ENCODE peak calls at places on chromosomes 7 and 10, in six cellular contexts. One of them, this sample, is unnamed.

GRCh38 chr10:51860257-51860656 is 160.9 kb upstream of the CSTF2T start:
- DNase-seq in cardiac muscle cell: peak; percentile 46
- DNase-seq in tibial artery: peak; percentile 75
- DNase-seq in GM03348: peak; percentile 19
- DNase-seq in AG09309: peak; percentile 10
- DNase-seq in posterior cingulate gyrus: no peak
- DNase-seq in this sample: no peak

GRCh38 chr10:29554660-29555059 is 80.1 kb downstream of the SVIL start:
- DNase-seq in tibial artery: no peak
- DNase-seq in cardiac muscle cell: peak; percentile 23
- DNase-seq in AG09309: no peak
- DNase-seq in GM03348: no peak
- DNase-seq in posterior cingulate gyrus: no peak
- DNase-seq in this sample: no peak

GRCh38 chr7:74312418-74313021 is 23.3 kb downstream of the CLIP2 start:
- DNase-seq in AG09309: no peak
- DNase-seq in tibial artery: no peak
- DNase-seq in cardiac muscle cell: no peak
- DNase-seq in posterior cingulate gyrus: no peak
- DNase-seq in GM03348: no peak
- DNase-seq in this sample: no peak

GRCh38 chr7:87592300-87592699 is 8.4 kb downstream of the ABCB1 start:
- DNase-seq in cardiac muscle cell: no peak
- DNase-seq in GM03348: no peak
- DNase-seq in AG09309: no peak
- DNase-seq in posterior cingulate gyrus: no peak
- DNase-seq in tibial artery: no peak
- DNase-seq in this sample: no peak

GRCh38 chr10:3822541-3822940 is 37.5 kb upstream of the KLF6 start:
- DNase-seq in AG09309: no peak
- DNase-seq in tibial artery: no peak
- DNase-seq in cardiac muscle cell: no peak
- DNase-seq in posterior cingulate gyrus: no peak
- DNase-seq in GM03348: no peak
- DNase-seq in this sample: no peak

GRCh38 chr7:81715984-81716588 is 53.8 kb downstream of the HGF start:
- DNase-seq in GM03348: no peak
- DNase-seq in AG09309: no peak
- DNase-seq in posterior cingulate gyrus: no peak
- DNase-seq in tibial artery: no peak
- DNase-seq in cardiac muscle cell: peak; percentile 52
- DNase-seq in this sample: no peak

GRCh38 chr10:132163278-132163765 is 23.4 kb upstream of the DPYSL4 start:
- DNase-seq in posterior cingulate gyrus: no peak
- DNase-seq in AG09309: no peak
- DNase-seq in tibial artery: no peak
- DNase-seq in cardiac muscle cell: no peak
- DNase-seq in GM03348: no peak
- DNase-seq in this sample: no peak

GRCh38 chr10:16843252-16843870 is 26.1 kb upstream of the RSU1 start:
- DNase-seq in tibial artery: no peak
- DNase-seq in AG09309: peak; percentile 76
- DNase-seq in GM03348: peak; percentile 61
- DNase-seq in cardiac muscle cell: peak; percentile 87
- DNase-seq in posterior cingulate gyrus: no peak
- DNase-seq in this sample: no peak

GRCh38 chr10:100791254-100792058 is 46.1 kb downstream of the PAX2 start:
- DNase-seq in GM03348: no peak
- DNase-seq in AG09309: no peak
- DNase-seq in tibial artery: no peak
- DNase-seq in posterior cingulate gyrus: no peak
- DNase-seq in cardiac muscle cell: peak; percentile 9
- DNase-seq in this sample: no peak

GRCh38 chr10:97713351-97713827 is at the start of gene MARVELD1:
- DNase-seq in posterior cingulate gyrus: no peak
- DNase-seq in cardiac muscle cell: peak; percentile 91
- DNase-seq in GM03348: peak; percentile 91
- DNase-seq in tibial artery: peak; percentile 91
- DNase-seq in AG09309: no peak
- DNase-seq in this sample: no peak

GRCh38 chr7:30598121-30598876 is 3.6 kb downstream of the GARS1 start:
- DNase-seq in posterior cingulate gyrus: no peak
- DNase-seq in tibial artery: no peak
- DNase-seq in GM03348: peak; percentile 35
- DNase-seq in AG09309: no peak
- DNase-seq in cardiac muscle cell: peak; percentile 54
- DNase-seq in this sample: no peak

GRCh38 chr7:151460474-151460855 is 20.5 kb upstream of the CRYGN start:
- DNase-seq in posterior cingulate gyrus: no peak
- DNase-seq in cardiac muscle cell: no peak
- DNase-seq in tibial artery: peak; percentile 76
- DNase-seq in GM03348: peak; percentile 29
- DNase-seq in AG09309: no peak
- DNase-seq in this sample: no peak

GRCh38 chr10:110407301-110408170 is 90.2 kb upstream of the DUSP5 start:
- DNase-seq in posterior cingulate gyrus: no peak
- DNase-seq in GM03348: no peak
- DNase-seq in tibial artery: no peak
- DNase-seq in cardiac muscle cell: no peak
- DNase-seq in AG09309: no peak
- DNase-seq in this sample: no peak

GRCh38 chr10:48545462-48546145 is 59.3 kb downstream of the ARHGAP22 start:
- DNase-seq in cardiac muscle cell: no peak
- DNase-seq in GM03348: no peak
- DNase-seq in tibial artery: no peak
- DNase-seq in AG09309: no peak
- DNase-seq in posterior cingulate gyrus: no peak
- DNase-seq in this sample: no peak

GRCh38 chr7:47415289-47416212 is 166.4 kb downstream of the TNS3 start:
- DNase-seq in tibial artery: peak; percentile 47
- DNase-seq in cardiac muscle cell: no peak
- DNase-seq in GM03348: no peak
- DNase-seq in AG09309: no peak
- DNase-seq in posterior cingulate gyrus: no peak
- DNase-seq in this sample: no peak

GRCh38 chr10:94361161-94361794 is 1.5 kb downstream of the NOC3L start:
- DNase-seq in posterior cingulate gyrus: no peak
- DNase-seq in AG09309: no peak
- DNase-seq in tibial artery: no peak
- DNase-seq in cardiac muscle cell: peak; percentile 25
- DNase-seq in GM03348: peak; percentile 7
- DNase-seq in this sample: no peak

GRCh38 chr7:213324-213993 is 21.1 kb downstream of the FAM20C start:
- DNase-seq in GM03348: no peak
- DNase-seq in AG09309: no peak
- DNase-seq in posterior cingulate gyrus: no peak
- DNase-seq in cardiac muscle cell: no peak
- DNase-seq in tibial artery: no peak
- DNase-seq in this sample: no peak

GRCh38 chr10:12684784-12685183 is 316.7 kb downstream of the CCDC3 start:
- DNase-seq in posterior cingulate gyrus: no peak
- DNase-seq in GM03348: no peak
- DNase-seq in tibial artery: no peak
- DNase-seq in AG09309: no peak
- DNase-seq in cardiac muscle cell: no peak
- DNase-seq in this sample: no peak

GRCh38 chr10:71409516-71410104 is 12.9 kb downstream of the CDH23 start:
- DNase-seq in AG09309: no peak
- DNase-seq in posterior cingulate gyrus: no peak
- DNase-seq in GM03348: no peak
- DNase-seq in tibial artery: no peak
- DNase-seq in cardiac muscle cell: no peak
- DNase-seq in this sample: no peak

GRCh38 chr10:94194256-94194655 is 168.5 kb downstream of the NOC3L start:
- DNase-seq in GM03348: peak; percentile 43
- DNase-seq in tibial artery: no peak
- DNase-seq in AG09309: no peak
- DNase-seq in cardiac muscle cell: peak; percentile 42
- DNase-seq in posterior cingulate gyrus: no peak
- DNase-seq in this sample: no peak

GRCh38 chr7:14596421-14596820 is 306.1 kb downstream of the DGKB start:
- DNase-seq in posterior cingulate gyrus: no peak
- DNase-seq in cardiac muscle cell: no peak
- DNase-seq in tibial artery: no peak
- DNase-seq in GM03348: peak; percentile 43
- DNase-seq in AG09309: no peak
- DNase-seq in this sample: no peak

GRCh38 chr7:139587535-139587934 is 64.0 kb downstream of the CLEC2L start:
- DNase-seq in AG09309: no peak
- DNase-seq in posterior cingulate gyrus: no peak
- DNase-seq in cardiac muscle cell: no peak
- DNase-seq in GM03348: no peak
- DNase-seq in tibial artery: no peak
- DNase-seq in this sample: no peak

GRCh38 chr7:16646427-16647081 is 573 bp downstream of the BZW2 start:
- DNase-seq in cardiac muscle cell: peak; percentile 24
- DNase-seq in posterior cingulate gyrus: no peak
- DNase-seq in GM03348: peak; percentile 18
- DNase-seq in AG09309: no peak
- DNase-seq in tibial artery: peak; percentile 68
- DNase-seq in this sample: no peak

GRCh38 chr7:26060713-26061339 is 91.2 kb upstream of the NFE2L3 start:
- DNase-seq in cardiac muscle cell: peak; percentile 12
- DNase-seq in posterior cingulate gyrus: no peak
- DNase-seq in AG09309: no peak
- DNase-seq in tibial artery: no peak
- DNase-seq in GM03348: no peak
- DNase-seq in this sample: no peak

This sample was measured in type B pancreatic cell.